ENCODE peak calls at places on chromosomes 12 and 14, in four cellular contexts. A is hypothalamus, M is amygdala, C is B cell. O is an unnamed sample.

GRCh38 chr14:95274283-95274682 is 45.4 kb downstream of the CLMN start:
- DNase-seq in M (no peak), C (no peak), A (no peak), O (no peak)

GRCh38 chr12:116528067-116528466 is 31.1 kb upstream of the MAP1LC3B2 start:
- DNase-seq in C (no peak), M (no peak), A (no peak), O (no peak)

GRCh38 chr14:33589334-33589733 is 361.5 kb downstream of the EGLN3 start:
- DNase-seq in A (no peak), C (no peak), M (no peak), O (no peak)

GRCh38 chr12:120820885-120821510 is 83.2 kb downstream of the SPPL3 start:
- DNase-seq in A (no peak), C (no peak), M (no peak), O (peak; percentile 59)

GRCh38 chr12:117038919-117039318 is 60.3 kb downstream of the TESC start:
- DNase-seq in A (no peak), M (no peak), C (no peak), O (no peak)

GRCh38 chr12:123397400-123397799 is 13.5 kb downstream of the KMT5A start:
- DNase-seq in A (no peak), M (no peak), C (no peak), O (no peak)

GRCh38 chr12:25937096-25937495 is 21.4 kb upstream of the RASSF8 start:
- DNase-seq in C (no peak), A (no peak), M (no peak), O (no peak)

GRCh38 chr12:52615208-52615868 is 3.0 kb downstream of the KRT73 start:
- DNase-seq in M (no peak), A (no peak), C (no peak), O (no peak)

GRCh38 chr12:96571101-96571862 is 81.9 kb downstream of the CFAP54 start:
- DNase-seq in A (no peak), M (no peak), C (no peak), O (no peak)

GRCh38 chr14:61570961-61571299 is 124.4 kb upstream of the HIF1A start:
- DNase-seq in C (no peak), A (no peak), M (no peak), O (no peak)

GRCh38 chr12:18522806-18523205 is 215.0 kb downstream of the PLCZ1 start:
- DNase-seq in A (no peak), C (no peak), M (no peak), O (no peak)

GRCh38 chr12:11856971-11857370 is 207.5 kb downstream of the ETV6 start:
- DNase-seq in A (no peak), C (no peak), M (no peak), O (no peak)

GRCh38 chr12:107612508-107612907 is 73.1 kb upstream of the PWP1 start:
- DNase-seq in M (no peak), A (no peak), C (no peak), O (no peak)

GRCh38 chr14:72590577-72590976 is 303.3 kb downstream of the DPF3 start:
- DNase-seq in C (no peak), M (no peak), A (no peak), O (no peak)

GRCh38 chr12:105738036-105738435 is 400.7 kb downstream of the NUAK1 start:
- DNase-seq in M (no peak), A (no peak), C (no peak), O (no peak)

GRCh38 chr12:6548556-6549378 is 7.1 kb downstream of the IFFO1 start:
- DNase-seq in M (no peak), A (no peak), C (no peak), O (no peak)

GRCh38 chr12:81859521-81859920 is 100.4 kb upstream of the PPFIA2 start:
- DNase-seq in C (no peak), A (no peak), M (no peak), O (no peak)

GRCh38 chr12:120397827-120398563 is 29.0 kb upstream of the MSI1 start:
- DNase-seq in A (no peak), C (no peak), M (peak; percentile 39), O (no peak)

GRCh38 chr12:6963016-6963731 is 7.3 kb downstream of the PHB2 start:
- DNase-seq in M (no peak), A (no peak), C (peak; percentile 18), O (no peak)